ENCODE peak calls at places on chromosomes 4 and X, in seven cellular contexts. N is bronchial epithelial cell, Y is stomach, Q is heart right ventricle, D is thoracic aorta, K is fibroblast of the aortic adventitia, H is cardiac muscle cell. B is an unnamed sample.

GRCh38 chr4:145481164-145481941 is at the start of gene SMAD1:
- DNase-seq in N (peak), Y (peak), Q (peak), D (peak), K (peak), H (peak), B (peak)

GRCh38 chr4:86977621-86978184 is 42.9 kb downstream of the AFF1 start:
- DNase-seq in N (peak), Y (no peak), Q (no peak), D (no peak), K (peak), H (no peak), B (peak)

GRCh38 chr4:75561789-75562188 is 5.9 kb downstream of the ODAPH start:
- DNase-seq in N (peak), Y (no peak), Q (no peak), D (no peak), K (no peak), H (peak), B (no peak)

GRCh38 chr4:8556341-8557150 is 23.6 kb upstream of the GPR78 start:
- DNase-seq in N (peak), Y (no peak), Q (no peak), D (no peak), K (no peak), H (no peak), B (no peak)

GRCh38 chrX:124223524-124223923 is 108.9 kb upstream of the TEX13D start:
- DNase-seq in N (no peak), Y (no peak), Q (no peak), D (no peak), K (no peak), H (peak), B (no peak)

GRCh38 chr4:8374851-8375649 is 65.5 kb downstream of the ACOX3 start:
- DNase-seq in N (no peak), Y (no peak), Q (no peak), D (no peak), K (no peak), H (no peak), B (no peak)

GRCh38 chr4:5024673-5025072 is 5.4 kb upstream of the CYTL1 start:
- DNase-seq in N (no peak), Y (no peak), Q (no peak), D (no peak), K (peak), H (no peak), B (no peak)

GRCh38 chr4:116598155-116598979 is 487.0 kb downstream of the TRAM1L1 start:
- DNase-seq in N (no peak), Y (no peak), Q (no peak), D (no peak), K (no peak), H (no peak), B (no peak)

GRCh38 chr4:98448923-98449322 is 187.7 kb downstream of the RAP1GDS1 start:
- DNase-seq in N (peak), Y (no peak), Q (no peak), D (no peak), K (no peak), H (peak), B (no peak)

GRCh38 chrX:1401611-1402430 is 9.9 kb upstream of the SLC25A6 start:
- DNase-seq in N (no peak), Y (no peak), Q (no peak), D (no peak), K (no peak), H (no peak), B (no peak)

GRCh38 chrX:101429934-101430333 is 21.9 kb downstream of the HNRNPH2 start:
- DNase-seq in N (peak), Y (no peak), Q (no peak), D (no peak), K (no peak), H (no peak), B (no peak)

GRCh38 chr4:181911420-181911819 is 331.8 kb upstream of the TENM3 start:
- DNase-seq in N (no peak), Y (no peak), Q (no peak), D (no peak), K (peak), H (no peak), B (no peak)
- TF ChIP-seq CTCF in N (no peak), Y (no peak), Q (no peak), D (no peak), K (no peak), H (no peak), B (no peak)

GRCh38 chrX:137574784-137575298 is 8.9 kb downstream of the ZIC3 start:
- DNase-seq in N (no peak), Y (no peak), Q (no peak), D (no peak), K (no peak), H (no peak), B (no peak)

GRCh38 chrX:137573356-137574101 is 7.6 kb downstream of the ZIC3 start:
- DNase-seq in N (no peak), Y (no peak), Q (no peak), D (no peak), K (no peak), H (no peak), B (no peak)

GRCh38 chrX:137569470-137569891 is 3.6 kb downstream of the ZIC3 start:
- DNase-seq in N (no peak), Y (no peak), Q (no peak), D (no peak), K (no peak), H (no peak), B (no peak)

GRCh38 chrX:137575596-137576255 is 9.8 kb downstream of the ZIC3 start:
- DNase-seq in N (no peak), Y (no peak), Q (no peak), D (no peak), K (no peak), H (no peak), B (no peak)

GRCh38 chrX:137574102-137574783 is 8.3 kb downstream of the ZIC3 start:
- DNase-seq in N (no peak), Y (no peak), Q (no peak), D (no peak), K (no peak), H (no peak), B (no peak)
- H3K4me3 ChIP-seq in N (no peak), Y (no peak), Q (no peak), D (no peak), K (no peak), H (peak), B (no peak)

GRCh38 chr4:118005883-118006282 is 28.4 kb upstream of the NDST3 start:
- DNase-seq in N (no peak), Y (no peak), Q (no peak), D (no peak), K (no peak), H (peak), B (no peak)
- TF ChIP-seq CTCF in N (no peak), Y (no peak), Q (no peak), D (no peak), K (no peak), H (no peak), B (no peak)

GRCh38 chrX:13467243-13467642 is 102.2 kb upstream of the EGFL6 start:
- DNase-seq in N (no peak), Y (no peak), Q (no peak), D (no peak), K (no peak), H (no peak), B (no peak)
- H3K4me3 ChIP-seq in N (no peak), Y (no peak), Q (no peak), D (no peak), K (no peak), H (no peak), B (no peak)

DNA sequence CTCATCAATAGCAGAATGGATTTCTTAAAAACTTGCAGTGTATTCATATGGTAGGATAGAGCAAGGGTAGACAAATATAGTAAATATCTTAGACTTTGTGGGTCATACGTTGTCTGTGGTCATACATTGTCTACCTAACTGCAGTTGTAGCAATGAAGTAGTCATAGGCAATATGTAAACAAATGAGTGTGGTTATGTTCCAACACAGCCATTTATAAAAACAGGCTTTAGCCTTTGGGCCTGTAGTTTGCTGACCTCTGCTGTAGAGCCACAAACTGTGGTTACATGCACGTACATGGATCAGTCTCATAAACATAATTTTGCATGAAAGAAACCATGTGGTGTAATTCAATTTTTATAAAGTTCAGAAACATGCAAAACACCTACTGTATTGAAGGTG is 98.9 kb downstream of the LARP1B start:
- DNase-seq in N (peak), Y (no peak), Q (no peak), D (no peak), K (no peak), H (no peak), B (no peak)
- TF ChIP-seq CTCF in N (peak), Y (no peak), Q (no peak), D (no peak), K (no peak), H (no peak), B (no peak)

DNA sequence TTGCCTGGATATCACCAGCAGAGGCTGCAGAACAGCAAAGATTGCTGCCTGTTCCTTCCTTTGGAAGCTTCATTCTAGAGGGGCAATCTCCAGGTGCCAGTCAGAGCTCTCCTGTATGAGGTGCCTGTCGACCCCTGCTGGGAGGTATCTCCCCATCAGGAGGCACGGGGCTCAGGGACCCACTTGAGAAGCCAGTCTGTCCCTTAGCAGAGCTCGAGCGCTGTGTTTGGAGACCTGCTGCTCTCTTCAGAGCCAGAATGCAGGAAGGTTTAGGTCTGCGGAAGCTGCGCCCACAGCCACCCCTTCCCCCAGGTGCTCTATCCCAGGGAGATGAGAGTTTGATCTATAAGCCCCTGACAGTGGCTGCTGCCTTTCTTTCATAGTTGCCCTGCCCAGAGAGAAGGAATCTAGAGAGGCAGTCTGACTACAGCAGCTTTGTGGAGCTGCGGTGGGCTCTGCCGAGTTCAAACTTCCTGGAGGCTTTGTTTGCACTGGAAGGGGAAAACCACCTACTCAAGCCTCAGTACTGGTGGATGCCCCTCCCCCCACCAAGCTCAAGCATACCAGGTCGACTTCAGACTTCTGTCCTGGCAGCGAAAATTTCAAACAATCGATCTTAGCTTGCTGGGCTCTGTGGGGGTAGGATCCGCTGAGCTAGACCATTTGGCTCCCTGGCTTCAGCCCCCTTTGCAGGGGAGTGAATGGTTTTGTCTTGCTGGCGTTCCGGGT is 57.9 kb downstream of the DKK2 start:
- DNase-seq in N (no peak), Y (no peak), Q (no peak), D (no peak), K (no peak), H (no peak), B (no peak)
- H3K4me3 ChIP-seq in N (no peak), Y (no peak), Q (no peak), D (no peak), K (no peak), H (no peak), B (no peak)

DNA sequence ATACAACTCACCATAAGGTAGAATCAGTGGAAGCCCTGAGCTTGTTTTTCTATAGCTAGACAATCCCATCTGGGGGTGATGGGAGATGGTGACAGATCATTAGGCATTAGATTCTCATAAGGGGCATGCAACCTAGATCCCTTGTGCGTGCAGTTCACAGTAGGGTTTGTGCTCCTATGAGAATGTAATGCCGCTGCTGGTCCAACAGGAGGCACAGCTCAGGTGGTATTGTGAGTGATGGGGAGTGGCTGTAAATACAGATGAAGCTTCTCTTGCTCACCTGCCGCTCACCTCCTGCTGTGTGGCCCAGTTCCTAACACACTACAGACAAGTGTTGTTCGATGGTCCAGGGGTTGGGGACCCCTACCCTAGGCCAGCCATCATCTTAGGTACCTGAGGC is 5.9 kb upstream of the GATB start:
- DNase-seq in N (peak), Y (no peak), Q (no peak), D (no peak), K (no peak), H (no peak), B (no peak)
- TF ChIP-seq CTCF in N (peak), Y (no peak), Q (no peak), D (no peak), K (no peak), H (no peak), B (no peak)

GRCh38 chr4:83361416-83362196 is 27.0 kb upstream of the HPSE start:
- DNase-seq in N (no peak), Y (no peak), Q (no peak), D (no peak), K (no peak), H (no peak), B (no peak)
- H3K4me3 ChIP-seq in N (no peak), Y (no peak), Q (no peak), D (no peak), K (no peak), H (no peak), B (no peak)

GRCh38 chr4:16270654-16271328 is 44.5 kb upstream of the TAPT1 start:
- DNase-seq in N (no peak), Y (no peak), Q (no peak), D (no peak), K (no peak), H (no peak), B (no peak)
- TF ChIP-seq CTCF in N (peak), Y (no peak), Q (peak), D (no peak), K (no peak), H (peak), B (peak)

DNA sequence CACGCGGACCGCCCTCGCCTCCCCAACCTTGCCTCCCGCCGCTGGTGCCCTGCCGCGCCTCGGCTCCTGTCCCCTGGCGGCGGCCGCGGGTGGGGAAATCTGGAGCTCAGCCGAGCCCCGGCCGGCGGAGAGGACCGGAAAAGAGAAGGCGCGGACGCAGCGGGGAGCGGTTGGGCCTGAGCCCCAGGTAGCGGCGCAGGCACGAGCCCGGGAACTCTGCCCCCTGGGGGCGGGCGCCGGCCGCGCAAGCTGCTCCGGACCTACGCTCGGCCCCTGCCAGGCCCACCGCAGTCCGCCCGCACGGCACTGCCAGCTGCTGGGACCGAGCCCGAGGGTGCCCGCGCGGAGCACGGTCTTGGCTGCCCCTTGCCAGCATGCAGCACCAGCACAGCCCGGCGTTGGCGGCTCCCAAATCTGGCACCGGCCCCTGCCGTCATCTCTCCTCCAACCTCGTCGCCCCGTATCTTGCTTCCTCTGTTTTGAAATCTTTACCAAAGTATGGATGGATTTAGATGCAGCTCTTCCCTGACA is at the start of gene PRSS12:
- DNase-seq in N (peak), Y (peak), Q (peak), D (no peak), K (peak), H (peak), B (peak)
- H3K4me3 ChIP-seq in N (peak), Y (peak), Q (peak), D (peak), K (peak), H (peak), B (peak)

B was measured in kidney epithelial cell.